ENCODE peak calls at places on chromosomes 16 and 17, in five cellular contexts. J is GM03348; V is AG08396; G is stimulated activated CD8-positive, alpha-beta memory T cell treated with anti-CD3 and anti-CD28 coated beads, Interleukin-15, amount 100 ng/mL, for 24 hours; N is PC-3. C is an unnamed sample.

GRCh38 chr16:84155226-84155625 is 10.1 kb downstream of the DNAAF1 start:
- DNase-seq in V (no peak), G (no peak), N (no peak), J (no peak), C (no peak)

GRCh38 chr16:72960101-72960500 is 87.8 kb downstream of the ZFHX3 start:
- DNase-seq in G (no peak), V (no peak), N (no peak), J (no peak), C (no peak)

GRCh38 chr17:61567045-61567802 is 23.8 kb downstream of the NACA2 start:
- DNase-seq in V (no peak), G (no peak), J (no peak), N (peak), C (no peak)

GRCh38 chr16:9846362-9847099 is 335.7 kb downstream of the GRIN2A start:
- DNase-seq in J (no peak), N (peak), G (no peak), V (no peak), C (no peak)

GRCh38 chr16:67252806-67253497 is 4.2 kb downstream of the SLC9A5 start:
- DNase-seq in G (no peak), N (no peak), J (no peak), V (no peak), C (peak)

GRCh38 chr16:86126891-86127290 is 227.9 kb downstream of the IRF8 start:
- DNase-seq in N (no peak), G (no peak), V (no peak), J (no peak), C (no peak)

GRCh38 chr16:46745594-46745993 is 2.5 kb downstream of the MYLK3 start:
- DNase-seq in V (no peak), N (no peak), G (no peak), J (no peak), C (no peak)

GRCh38 chr16:57127037-57127763 is 34.8 kb downstream of the CPNE2 start:
- DNase-seq in N (no peak), V (no peak), G (no peak), J (no peak), C (peak)

GRCh38 chr16:1960665-1961630 is 1.6 kb downstream of the NDUFB10 start:
- DNase-seq in V (no peak), J (no peak), N (peak), G (peak), C (peak)

GRCh38 chr16:73949574-73950348 is 346.9 kb upstream of the PSMD7 start:
- DNase-seq in V (peak), N (peak), J (peak), G (no peak), C (peak)

C was measured in osteoblast.